ENCODE peak calls at places on chromosomes 3 and 15, in nine cellular contexts. X is nephron progenitor cell, H is IMR-90, T is K562, C is fibroblast of mammary gland, Z is GM12865, E is A549, F is mesothelial cell of epicardium, D is progenitor cell of endocrine pancreas. O is an unnamed sample.

GRCh38 chr3:151037746-151038145 is 47.7 kb upstream of the MED12L start:
- DNase-seq in X (no peak), H (peak), T (no peak), C (peak), Z (no peak), E (peak), F (no peak), D (no peak), O (no peak)

GRCh38 chr15:88646088-88646405 is 7.2 kb downstream of the ISG20 start:
- DNase-seq in X (no peak), H (no peak), T (no peak), C (no peak), Z (no peak), E (no peak), F (no peak), D (no peak), O (no peak)

GRCh38 chr3:122858373-122858772 is 63.5 kb downstream of the SLC49A4 start:
- DNase-seq in X (no peak), H (peak), T (no peak), C (peak), Z (peak), E (no peak), F (no peak), D (no peak), O (no peak)

GRCh38 chr3:4524423-4524769 is 31.2 kb downstream of the ITPR1 start:
- DNase-seq in X (no peak), H (peak), T (no peak), C (peak), Z (no peak), E (no peak), F (no peak), D (no peak), O (no peak)

GRCh38 chr3:60573494-60573893 is 677.8 kb downstream of the FHIT start:
- DNase-seq in X (no peak), H (peak), T (no peak), C (peak), Z (no peak), E (no peak), F (no peak), D (no peak), O (no peak)

GRCh38 chr15:57820119-57820518 is 113.6 kb downstream of the POLR2M start:
- DNase-seq in X (no peak), H (peak), T (no peak), C (peak), Z (no peak), E (no peak), F (no peak), D (no peak), O (no peak)

GRCh38 chr15:93060336-93061248 is 28.4 kb downstream of the RGMA start:
- DNase-seq in X (no peak), H (no peak), T (no peak), C (no peak), Z (no peak), E (no peak), F (no peak), D (no peak), O (no peak)

GRCh38 chr3:102089904-102090492 is 240.7 kb downstream of the NFKBIZ start:
- DNase-seq in X (peak), H (peak), T (no peak), C (peak), Z (no peak), E (peak), F (no peak), D (no peak), O (no peak)

GRCh38 chr3:52784021-52784621 is 6.7 kb downstream of the ITIH1 start:
- DNase-seq in X (no peak), H (no peak), T (no peak), C (no peak), Z (no peak), E (no peak), F (peak), D (no peak), O (no peak)

GRCh38 chr3:52892625-52893311 is 4.6 kb downstream of the STIMATE start:
- DNase-seq in X (no peak), H (no peak), T (no peak), C (peak), Z (peak), E (no peak), F (no peak), D (no peak), O (peak)

GRCh38 chr15:55789066-55789660 is 46.2 kb upstream of the PRTG start:
- DNase-seq in X (no peak), H (no peak), T (peak), C (peak), Z (peak), E (no peak), F (no peak), D (no peak), O (peak)

GRCh38 chr15:40982855-40983254 is 29.6 kb downstream of the CHAC1 start:
- DNase-seq in X (no peak), H (peak), T (no peak), C (peak), Z (no peak), E (no peak), F (no peak), D (no peak), O (no peak)

GRCh38 chr3:152402698-152403456 is 134.1 kb downstream of the MBNL1 start:
- DNase-seq in X (no peak), H (peak), T (no peak), C (no peak), Z (peak), E (no peak), F (no peak), D (no peak), O (peak)

GRCh38 chr3:127629462-127630403 is 748 bp downstream of the PODXL2 start:
- DNase-seq in X (no peak), H (no peak), T (no peak), C (no peak), Z (peak), E (no peak), F (no peak), D (no peak), O (peak)

GRCh38 chr15:53693729-53694533 is 65.5 kb downstream of the WDR72 start:
- DNase-seq in X (no peak), H (no peak), T (no peak), C (peak), Z (no peak), E (no peak), F (no peak), D (no peak), O (no peak)

GRCh38 chr15:70195808-70196304 is 98.1 kb upstream of the TLE3 start:
- DNase-seq in X (peak), H (peak), T (peak), C (peak), Z (no peak), E (peak), F (no peak), D (no peak), O (no peak)

GRCh38 chr3:125959317-125960065 is 9.5 kb upstream of the ROPN1B start:
- DNase-seq in X (no peak), H (no peak), T (no peak), C (no peak), Z (no peak), E (no peak), F (no peak), D (no peak), O (no peak)

GRCh38 chr3:170372190-170372879 is 14.8 kb downstream of the SKIL start:
- DNase-seq in X (no peak), H (peak), T (no peak), C (no peak), Z (no peak), E (no peak), F (no peak), D (no peak), O (no peak)

GRCh38 chr3:170367797-170368196 is 10.3 kb downstream of the SKIL start:
- DNase-seq in X (no peak), H (no peak), T (no peak), C (no peak), Z (no peak), E (no peak), F (no peak), D (no peak), O (no peak)

GRCh38 chr3:170364965-170365364 is 7.5 kb downstream of the SKIL start:
- DNase-seq in X (no peak), H (no peak), T (no peak), C (no peak), Z (no peak), E (no peak), F (no peak), D (no peak), O (no peak)

GRCh38 chr3:170363471-170363994 is 6.0 kb downstream of the SKIL start:
- DNase-seq in X (no peak), H (no peak), T (no peak), C (no peak), Z (no peak), E (no peak), F (no peak), D (no peak), O (no peak)

DNA sequence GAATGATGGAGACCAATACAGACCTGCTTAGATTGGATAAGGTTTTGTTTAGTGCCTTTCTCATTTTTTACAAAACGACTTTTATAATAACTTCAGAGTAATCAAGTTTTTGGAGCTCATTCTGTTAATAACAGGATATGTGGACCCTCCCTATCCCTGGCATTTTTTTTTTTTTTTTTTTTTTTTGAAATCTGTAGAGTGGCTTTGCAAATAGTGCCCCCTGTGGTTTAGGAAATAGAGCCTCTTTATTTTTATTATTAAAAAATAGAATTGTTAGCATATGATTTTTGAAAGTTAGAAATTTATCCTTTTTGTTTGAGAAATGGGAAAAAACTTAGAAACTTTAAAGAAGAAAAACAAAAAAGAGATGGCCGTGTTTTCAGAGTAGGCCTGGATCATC is 11.4 kb downstream of the SKIL start:
- DNase-seq in X (no peak), H (no peak), T (no peak), C (no peak), Z (no peak), E (no peak), F (no peak), D (no peak), O (no peak)
- TF ChIP-seq CTCF in X (no peak), H (peak), T (peak), C (peak), Z (no peak), E (peak), F (peak), D (peak), O (peak)

GRCh38 chr3:139978966-139979365 is 44.0 kb downstream of the CLSTN2 start:
- DNase-seq in X (no peak), H (no peak), T (no peak), C (no peak), Z (no peak), E (no peak), F (no peak), D (no peak), O (no peak)
- TF ChIP-seq CTCF in X (no peak), H (no peak), T (no peak), C (no peak), Z (no peak), E (no peak), F (no peak), D (no peak), O (no peak)

GRCh38 chr15:78739996-78740903 is 71.0 kb downstream of the ADAMTS7 start:
- DNase-seq in X (peak), H (peak), T (peak), C (peak), Z (peak), E (no peak), F (no peak), D (no peak), O (peak)
- TF ChIP-seq CTCF in X (peak), H (peak), T (peak), C (peak), Z (peak), E (peak), F (no peak), D (peak), O (peak)

DNA sequence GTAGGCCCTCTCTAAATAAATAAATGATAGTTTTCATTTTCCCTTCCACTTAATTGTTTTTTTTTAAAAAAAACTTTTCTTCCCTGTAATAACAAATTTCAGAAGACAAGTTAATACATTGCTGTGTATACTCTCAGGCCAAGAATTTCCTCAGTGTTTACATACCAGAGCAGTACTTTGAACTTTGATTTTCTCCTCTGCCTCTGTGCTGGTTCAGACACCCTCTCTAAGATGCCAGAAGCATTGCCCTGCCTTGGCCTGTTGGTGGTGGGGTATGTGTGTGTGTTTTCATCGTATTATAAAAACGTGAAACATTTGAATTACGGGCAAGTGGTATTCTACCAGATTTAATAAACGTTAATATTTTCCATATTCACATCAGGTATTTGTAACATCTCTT is 70.1 kb downstream of the SMAD3 start:
- DNase-seq in X (no peak), H (peak), T (no peak), C (no peak), Z (no peak), E (no peak), F (no peak), D (no peak), O (no peak)
- TF ChIP-seq CTCF in X (no peak), H (peak), T (no peak), C (no peak), Z (no peak), E (peak), F (no peak), D (peak), O (no peak)